ENCODE peak calls at places on chromosomes 5 and 9, in seven cellular contexts. S, G, I, X, W, A and J are unnamed samples.

GRCh38 chr9:3385871-3386270 is 139.9 kb downstream of the RFX3 start:
- DNase-seq in S (no peak), G (no peak), I (no peak), X (no peak), W (no peak), A (no peak), J (no peak)

GRCh38 chr5:127567026-127567768 is 49.8 kb downstream of the PRRC1 start:
- DNase-seq in S (no peak), G (no peak), I (no peak), X (no peak), W (no peak), A (no peak), J (no peak)

GRCh38 chr5:172840778-172841154 is 6.7 kb downstream of the ERGIC1 start:
- DNase-seq in S (no peak), G (no peak), I (no peak), X (no peak), W (no peak), A (no peak), J (no peak)

GRCh38 chr5:36688722-36689121 is 82.3 kb downstream of the SLC1A3 start:
- DNase-seq in S (no peak), G (no peak), I (no peak), X (no peak), W (peak; percentile 23), A (no peak), J (no peak)

GRCh38 chr5:150641006-150641570 is 628 bp downstream of the SYNPO start:
- DNase-seq in S (peak; percentile 86), G (no peak), I (peak; percentile 62), X (peak; percentile 39), W (no peak), A (no peak), J (no peak)

GRCh38 chr9:113309204-113309813 is 6.1 kb upstream of the RNF183 start:
- DNase-seq in S (peak; percentile 41), G (peak; percentile 46), I (no peak), X (peak; percentile 26), W (peak; percentile 36), A (no peak), J (peak; percentile 36)

GRCh38 chr5:176608142-176608705 is 1.7 kb downstream of the GPRIN1 start:
- DNase-seq in S (no peak), G (no peak), I (no peak), X (no peak), W (no peak), A (no peak), J (peak; percentile 58)

GRCh38 chr5:39093351-39093749 is 19.2 kb upstream of the RICTOR start:
- DNase-seq in S (peak; percentile 35), G (no peak), I (no peak), X (no peak), W (no peak), A (no peak), J (no peak)

GRCh38 chr5:16673241-16673998 is 56.6 kb upstream of the RETREG1 start:
- DNase-seq in S (no peak), G (peak; percentile 50), I (no peak), X (no peak), W (no peak), A (no peak), J (peak; percentile 22)

GRCh38 chr9:105385372-105385985 is 62.4 kb upstream of the FSD1L start:
- DNase-seq in S (no peak), G (no peak), I (no peak), X (peak; percentile 19), W (peak; percentile 68), A (no peak), J (peak; percentile 50)

GRCh38 chr5:113166710-113167366 is 190.2 kb downstream of the DCP2 start:
- DNase-seq in S (peak; percentile 81), G (no peak), I (no peak), X (no peak), W (peak; percentile 94), A (no peak), J (no peak)